ENCODE peak calls at places on chromosome 7, in seven cellular contexts. One of them, this sample, is unnamed.

GRCh38 chr7:157613575-157614322 is 276.9 kb downstream of the DNAJB6 start:
- DNase-seq in adrenal gland: no peak
- DNase-seq in endothelial cell of umbilical vein: no peak
- DNase-seq in testis: peak; percentile 41
- DNase-seq in A549: no peak
- DNase-seq in heart left ventricle: no peak
- DNase-seq in H1: no peak
- DNase-seq in this sample: no peak

GRCh38 chr7:70072220-70072619 is 473.9 kb downstream of the AUTS2 start:
- DNase-seq in adrenal gland: peak; percentile 41
- DNase-seq in endothelial cell of umbilical vein: no peak
- DNase-seq in testis: no peak
- DNase-seq in A549: no peak
- DNase-seq in heart left ventricle: no peak
- DNase-seq in H1: no peak
- DNase-seq in this sample: no peak

GRCh38 chr7:149854611-149855367 is 16.6 kb downstream of the ZNF862 start:
- DNase-seq in adrenal gland: peak; percentile 78
- DNase-seq in endothelial cell of umbilical vein: no peak
- DNase-seq in testis: peak; percentile 71
- DNase-seq in A549: no peak
- DNase-seq in heart left ventricle: peak; percentile 89
- DNase-seq in H1: no peak
- DNase-seq in this sample: peak; percentile 97

GRCh38 chr7:156949541-156950380 is at the start of gene NOM1:
- DNase-seq in adrenal gland: peak; percentile 81
- DNase-seq in endothelial cell of umbilical vein: peak; percentile 80
- DNase-seq in testis: peak; percentile 90
- DNase-seq in A549: peak; percentile 86
- DNase-seq in heart left ventricle: peak; percentile 94
- DNase-seq in H1: no peak
- DNase-seq in this sample: peak; percentile 85

GRCh38 chr7:76225379-76225778 is 23.7 kb downstream of the SRRM3 start:
- DNase-seq in adrenal gland: peak; percentile 19
- DNase-seq in endothelial cell of umbilical vein: peak; percentile 15
- DNase-seq in testis: peak; percentile 40
- DNase-seq in A549: no peak
- DNase-seq in heart left ventricle: no peak
- DNase-seq in H1: no peak
- DNase-seq in this sample: no peak

GRCh38 chr7:25716421-25716820 is 435.6 kb upstream of the NFE2L3 start:
- DNase-seq in adrenal gland: peak; percentile 41
- DNase-seq in endothelial cell of umbilical vein: no peak
- DNase-seq in testis: no peak
- DNase-seq in A549: no peak
- DNase-seq in heart left ventricle: no peak
- DNase-seq in H1: no peak
- DNase-seq in this sample: no peak

GRCh38 chr7:77989981-77990566 is 191.5 kb downstream of the PHTF2 start:
- DNase-seq in adrenal gland: no peak
- DNase-seq in endothelial cell of umbilical vein: no peak
- DNase-seq in testis: no peak
- DNase-seq in A549: peak; percentile 42
- DNase-seq in heart left ventricle: no peak
- DNase-seq in H1: no peak
- DNase-seq in this sample: peak; percentile 5

GRCh38 chr7:17301491-17302101 is 3.1 kb downstream of the AHR start:
- DNase-seq in adrenal gland: peak; percentile 26
- DNase-seq in endothelial cell of umbilical vein: peak; percentile 77
- DNase-seq in testis: peak; percentile 76
- DNase-seq in A549: peak; percentile 53
- DNase-seq in heart left ventricle: peak; percentile 34
- DNase-seq in H1: no peak
- DNase-seq in this sample: peak; percentile 41

GRCh38 chr7:4738711-4739527 is 36.5 kb upstream of the AP5Z1 start:
- DNase-seq in adrenal gland: peak; percentile 78
- DNase-seq in endothelial cell of umbilical vein: peak; percentile 79
- DNase-seq in testis: peak; percentile 39
- DNase-seq in A549: peak; percentile 98
- DNase-seq in heart left ventricle: peak; percentile 51
- DNase-seq in H1: no peak
- DNase-seq in this sample: peak; percentile 80

GRCh38 chr7:30983042-30983913 is 19.5 kb downstream of the GHRHR start:
- DNase-seq in adrenal gland: peak; percentile 87
- DNase-seq in endothelial cell of umbilical vein: peak; percentile 75
- DNase-seq in testis: peak; percentile 94
- DNase-seq in A549: peak; percentile 77
- DNase-seq in heart left ventricle: peak; percentile 83
- DNase-seq in H1: peak; percentile 90
- DNase-seq in this sample: peak; percentile 77

GRCh38 chr7:116353614-116354013 is 143.3 kb downstream of the TES start:
- DNase-seq in adrenal gland: peak; percentile 18
- DNase-seq in endothelial cell of umbilical vein: no peak
- DNase-seq in testis: no peak
- DNase-seq in A549: no peak
- DNase-seq in heart left ventricle: peak; percentile 75
- DNase-seq in H1: no peak
- DNase-seq in this sample: peak; percentile 53

DNA sequence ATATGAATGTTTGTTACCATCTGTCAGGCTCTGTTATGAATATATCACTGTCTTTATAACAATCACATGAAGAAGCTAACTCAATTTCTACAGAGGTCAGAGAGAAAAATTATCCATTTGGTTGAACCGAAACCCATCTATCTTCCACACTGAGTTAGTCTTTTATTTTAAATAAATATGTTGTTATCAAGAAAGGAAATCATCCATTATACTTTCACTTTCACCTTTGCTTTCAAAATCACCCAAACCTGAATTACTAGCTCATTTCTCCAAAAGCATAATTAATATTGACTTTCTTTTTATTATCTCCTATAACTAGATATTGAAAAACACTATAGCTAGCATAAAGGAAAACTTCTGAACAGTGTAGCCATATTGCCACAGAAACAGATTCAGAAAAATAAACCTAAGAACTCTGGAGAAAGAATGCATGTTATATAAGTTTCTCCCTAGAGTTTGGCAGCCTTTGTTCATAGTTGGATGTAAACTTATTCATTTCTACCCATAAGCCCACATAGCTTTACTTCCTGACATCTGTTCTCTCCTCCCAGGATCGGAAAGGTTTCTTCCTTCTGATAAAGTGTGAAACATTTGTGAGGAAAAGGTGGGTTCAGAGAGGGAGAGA is 66.0 kb downstream of the NPSR1 start:
- DNase-seq in adrenal gland: no peak
- DNase-seq in endothelial cell of umbilical vein: peak; percentile 55
- DNase-seq in testis: no peak
- DNase-seq in A549: no peak
- DNase-seq in heart left ventricle: no peak
- DNase-seq in H1: no peak
- DNase-seq in this sample: no peak
- H3K4me3 ChIP-seq in adrenal gland: no peak overlapping the region
- H3K4me3 ChIP-seq in endothelial cell of umbilical vein: no peak overlapping the region
- H3K4me3 ChIP-seq in testis: no peak overlapping the region
- H3K4me3 ChIP-seq in A549: no peak overlapping the region
- H3K4me3 ChIP-seq in heart left ventricle: no peak overlapping the region
- H3K4me3 ChIP-seq in H1: no peak overlapping the region
- H3K4me3 ChIP-seq in this sample: no peak overlapping the region

GRCh38 chr7:100897111-100897608 is 1.5 kb upstream of the ACHE start:
- DNase-seq in adrenal gland: no peak
- DNase-seq in endothelial cell of umbilical vein: no peak
- DNase-seq in testis: peak; percentile 74
- DNase-seq in A549: no peak
- DNase-seq in heart left ventricle: peak; percentile 64
- DNase-seq in H1: no peak
- DNase-seq in this sample: peak; percentile 58

GRCh38 chr7:100894860-100895700 is 608 bp downstream of the ACHE start:
- DNase-seq in adrenal gland: no peak
- DNase-seq in endothelial cell of umbilical vein: no peak
- DNase-seq in testis: peak; percentile 58
- DNase-seq in A549: no peak
- DNase-seq in heart left ventricle: peak; percentile 54
- DNase-seq in H1: peak; percentile 58
- DNase-seq in this sample: peak; percentile 48

GRCh38 chr7:100896743-100897051 is 1.0 kb upstream of the ACHE start:
- DNase-seq in adrenal gland: no peak
- DNase-seq in endothelial cell of umbilical vein: no peak
- DNase-seq in testis: no peak
- DNase-seq in A549: no peak
- DNase-seq in heart left ventricle: no peak
- DNase-seq in H1: no peak
- DNase-seq in this sample: no peak

GRCh38 chr7:100895701-100895955 is at the start of gene ACHE:
- DNase-seq in adrenal gland: no peak
- DNase-seq in endothelial cell of umbilical vein: no peak
- DNase-seq in testis: no peak
- DNase-seq in A549: no peak
- DNase-seq in heart left ventricle: no peak
- DNase-seq in H1: no peak
- DNase-seq in this sample: no peak

GRCh38 chr7:100895956-100896742 is 461 bp upstream of the ACHE start:
- DNase-seq in adrenal gland: no peak
- DNase-seq in endothelial cell of umbilical vein: no peak
- DNase-seq in testis: peak; percentile 64
- DNase-seq in A549: peak; percentile 52
- DNase-seq in heart left ventricle: peak; percentile 61
- DNase-seq in H1: no peak
- DNase-seq in this sample: no peak
- TF ChIP-seq POLR2A in adrenal gland: no peak
- TF ChIP-seq POLR2A in endothelial cell of umbilical vein: no peak
- TF ChIP-seq POLR2A in testis: no peak
- TF ChIP-seq POLR2A in A549: no peak
- TF ChIP-seq POLR2A in heart left ventricle: no peak
- TF ChIP-seq POLR2A in H1: no peak
- TF ChIP-seq POLR2A in this sample: no peak

DNA sequence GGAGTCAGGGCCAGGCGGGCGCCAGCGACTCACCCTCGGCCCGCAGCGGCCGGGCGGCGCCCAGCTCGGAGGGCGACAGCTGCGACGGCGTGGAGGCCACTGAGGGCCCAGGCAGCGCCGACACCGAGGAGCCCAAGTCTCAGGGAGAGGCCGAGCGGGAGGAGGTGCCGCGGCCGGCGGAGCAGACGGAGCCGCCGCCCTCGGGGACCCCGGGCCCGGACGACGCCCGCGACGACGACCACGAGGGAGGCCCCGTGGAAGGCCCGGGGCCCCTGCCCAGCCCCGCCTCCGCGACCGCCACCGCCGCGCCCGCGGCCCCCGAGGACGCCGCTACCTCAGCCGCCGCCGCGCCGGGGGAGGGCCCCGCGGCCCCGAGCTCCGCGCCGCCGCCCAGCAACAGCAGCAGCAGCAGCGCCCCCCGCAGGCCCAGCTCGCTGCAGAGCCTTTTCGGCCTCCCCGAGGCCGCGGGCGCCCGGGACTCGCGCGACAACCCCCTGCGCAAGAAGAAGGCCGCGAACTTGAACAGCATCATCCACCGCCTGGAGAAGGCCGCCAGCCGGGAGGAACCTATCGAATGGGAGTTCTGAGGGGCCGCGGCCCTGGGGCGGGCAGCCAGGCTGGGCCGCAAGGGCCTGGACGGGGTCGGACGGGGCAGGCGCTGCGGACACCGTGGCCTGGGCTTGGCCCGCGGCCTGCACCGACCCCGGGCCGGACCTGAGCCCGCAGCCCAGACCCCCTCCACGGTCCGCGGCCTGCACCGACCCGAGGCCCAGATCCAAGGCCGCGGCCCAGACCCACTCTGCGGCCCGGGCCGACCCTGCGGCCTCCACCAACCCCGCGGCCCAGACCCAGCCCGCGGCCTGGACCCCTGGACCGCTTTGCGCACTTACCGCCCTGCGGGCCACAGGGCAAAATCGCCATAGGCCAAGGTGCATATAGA is 37.9 kb upstream of the SH2B2 start:
- DNase-seq in adrenal gland: no peak
- DNase-seq in endothelial cell of umbilical vein: no peak
- DNase-seq in testis: peak; percentile 33
- DNase-seq in A549: no peak
- DNase-seq in heart left ventricle: no peak
- DNase-seq in H1: peak; percentile 36
- DNase-seq in this sample: no peak
- H3K4me3 ChIP-seq in adrenal gland: no peak overlapping the region
- H3K4me3 ChIP-seq in endothelial cell of umbilical vein: no peak overlapping the region
- H3K4me3 ChIP-seq in testis: peak overlapping the region; percentile 27
- H3K4me3 ChIP-seq in A549: no peak overlapping the region
- H3K4me3 ChIP-seq in heart left ventricle: no peak overlapping the region
- H3K4me3 ChIP-seq in H1: no peak overlapping the region
- H3K4me3 ChIP-seq in this sample: no peak overlapping the region

GRCh38 chr7:91941450-91941849 is 788 bp downstream of the AKAP9 start:
- DNase-seq in adrenal gland: peak; percentile 39
- DNase-seq in endothelial cell of umbilical vein: peak; percentile 60
- DNase-seq in testis: peak; percentile 62
- DNase-seq in A549: peak; percentile 35
- DNase-seq in heart left ventricle: peak; percentile 76
- DNase-seq in H1: no peak
- DNase-seq in this sample: peak; percentile 41

GRCh38 chr7:91945476-91945875 is 4.8 kb downstream of the AKAP9 start:
- DNase-seq in adrenal gland: peak; percentile 28
- DNase-seq in endothelial cell of umbilical vein: no peak
- DNase-seq in testis: no peak
- DNase-seq in A549: peak; percentile 74
- DNase-seq in heart left ventricle: no peak
- DNase-seq in H1: no peak
- DNase-seq in this sample: no peak

GRCh38 chr7:91940171-91940570 is 491 bp upstream of the AKAP9 start:
- DNase-seq in adrenal gland: no peak
- DNase-seq in endothelial cell of umbilical vein: peak; percentile 46
- DNase-seq in testis: peak; percentile 46
- DNase-seq in A549: peak; percentile 16
- DNase-seq in heart left ventricle: no peak
- DNase-seq in H1: no peak
- DNase-seq in this sample: peak; percentile 26

GRCh38 chr7:91942312-91942711 is 1.6 kb downstream of the AKAP9 start:
- DNase-seq in adrenal gland: no peak
- DNase-seq in endothelial cell of umbilical vein: no peak
- DNase-seq in testis: no peak
- DNase-seq in A549: no peak
- DNase-seq in heart left ventricle: no peak
- DNase-seq in H1: no peak
- DNase-seq in this sample: no peak

DNA sequence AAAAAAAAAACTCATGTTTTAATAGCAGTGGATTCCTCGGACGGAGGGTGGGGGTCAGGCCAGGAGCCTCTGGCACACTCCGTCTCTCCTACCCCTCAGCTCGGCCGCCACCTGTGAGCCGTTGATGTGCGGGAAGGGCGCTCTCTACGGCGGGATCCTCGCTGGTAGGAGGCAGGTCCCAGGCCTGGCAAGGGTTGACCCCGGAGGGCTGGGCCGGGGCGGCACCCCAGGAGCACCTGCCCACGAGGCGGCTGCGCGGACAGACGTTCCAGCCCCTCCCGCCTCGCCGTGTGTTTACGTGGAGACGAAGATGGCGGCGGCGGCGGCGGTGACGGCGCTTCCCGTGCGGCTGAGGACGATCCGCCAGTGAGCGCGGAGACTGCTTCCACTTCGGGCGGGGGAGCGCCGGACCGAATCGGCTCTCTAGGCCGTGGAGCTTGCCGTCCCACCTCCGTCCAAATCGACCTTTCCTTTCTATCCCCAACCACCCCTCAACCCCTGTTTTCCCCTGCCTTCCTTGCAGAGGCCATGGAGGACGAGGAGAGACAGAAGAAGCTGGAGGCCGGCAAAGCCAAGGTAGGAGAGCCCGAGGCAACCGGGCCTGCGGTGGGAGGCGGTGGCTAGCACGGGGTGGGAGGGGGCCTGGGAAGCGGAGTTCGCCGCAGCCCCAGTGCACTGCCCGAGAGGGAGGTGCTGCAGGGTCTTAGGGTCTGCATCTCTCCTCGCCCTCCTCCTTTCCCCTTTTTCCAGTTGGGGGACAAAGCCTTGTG is at the start of gene AKAP9:
- DNase-seq in adrenal gland: peak; percentile 94
- DNase-seq in endothelial cell of umbilical vein: peak; percentile 89
- DNase-seq in testis: peak; percentile 95
- DNase-seq in A549: peak; percentile 91
- DNase-seq in heart left ventricle: peak; percentile 94
- DNase-seq in H1: peak; percentile 50
- DNase-seq in this sample: peak; percentile 94
- TF ChIP-seq POLR2A in adrenal gland: peak; percentile 93
- TF ChIP-seq POLR2A in endothelial cell of umbilical vein: peak; percentile 59
- TF ChIP-seq POLR2A in testis: peak; percentile 17
- TF ChIP-seq POLR2A in A549: peak; percentile 87
- TF ChIP-seq POLR2A in heart left ventricle: no peak
- TF ChIP-seq POLR2A in H1: peak; percentile 81
- TF ChIP-seq POLR2A in this sample: peak; percentile 95

This sample was measured in thyroid gland.